ENCODE peak calls at places on chromosomes 13 and 19, in four cellular contexts. L, Q, P and V are unnamed samples.

GRCh38 chr13:76379341-76380105 is 506.7 kb downstream of the KCTD12 start:
- DNase-seq in P (no peak), Q (no peak), L (no peak), V (no peak)

GRCh38 chr19:40763963-40764362 is 11.4 kb upstream of the MIA start:
- DNase-seq in Q (no peak), L (no peak), P (no peak), V (no peak)

GRCh38 chr19:38478273-38478971 is 44.9 kb downstream of the RYR1 start:
- DNase-seq in L (no peak), Q (no peak), P (no peak), V (no peak)

GRCh38 chr19:42589792-42590191 is 4.9 kb downstream of the CEACAM8 start:
- DNase-seq in P (no peak), Q (no peak), L (no peak), V (no peak)

GRCh38 chr13:44050450-44051063 is 170.9 kb downstream of the LACC1 start:
- DNase-seq in L (no peak), P (no peak), Q (no peak), V (no peak)

GRCh38 chr13:98004107-98004506 is 50.6 kb downstream of the IPO5 start:
- DNase-seq in P (no peak), Q (peak; percentile 9), L (no peak), V (no peak)

GRCh38 chr19:6809262-6809661 is 36.8 kb downstream of the VAV1 start:
- DNase-seq in Q (no peak), L (no peak), P (no peak), V (no peak)

GRCh38 chr13:38398810-38399493 is 49.3 kb downstream of the UFM1 start:
- DNase-seq in L (no peak), P (no peak), Q (no peak), V (no peak)

GRCh38 chr19:45079063-45079910 is at the start of gene GEMIN7:
- DNase-seq in Q (peak; percentile 50), L (peak; percentile 55), P (no peak), V (no peak)

GRCh38 chr19:1492474-1493006 is 1.6 kb downstream of the REEP6 start:
- DNase-seq in Q (no peak), P (no peak), L (no peak), V (no peak)

GRCh38 chr19:28126499-28126898 is 1086.5 kb downstream of the UQCRFS1 start:
- DNase-seq in L (no peak), Q (no peak), P (no peak), V (no peak)

DNA sequence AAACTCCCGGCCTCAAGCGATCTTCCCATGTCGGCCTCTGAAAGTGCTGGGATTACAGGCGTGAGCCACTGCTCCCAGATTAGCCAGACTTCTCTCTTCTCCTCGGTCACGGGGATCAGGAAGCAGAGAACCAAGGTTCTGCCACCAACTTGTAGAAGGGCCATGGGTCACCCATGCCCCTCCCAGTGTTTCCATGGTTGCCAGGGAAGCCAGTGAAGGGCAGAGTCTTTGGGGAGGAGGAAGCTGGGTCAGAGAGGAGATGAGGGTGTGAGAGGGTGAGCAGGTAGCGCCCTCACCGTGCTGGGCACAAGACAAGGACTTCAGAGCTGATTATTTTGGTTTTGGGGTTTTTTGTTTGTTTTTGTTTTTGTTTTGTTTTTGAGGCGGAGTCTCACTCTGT is 77.1 kb downstream of the GNG7 start:
- DNase-seq in P (no peak), Q (no peak), L (no peak), V (no peak)
- H3K4me3 ChIP-seq in P (no peak overlapping the region), Q (no peak overlapping the region), L (no peak overlapping the region), V (no peak overlapping the region)

GRCh38 chr13:114119196-114119595 is 13.2 kb downstream of the RASA3 start:
- DNase-seq in Q (no peak), L (no peak), P (no peak), V (peak; percentile 56)
- TF ChIP-seq POLR2AphosphoS5 in Q (no peak), L (peak; percentile 13), P (no peak), V (no peak)

GRCh38 chr13:66508153-66508909 is 721.8 kb downstream of the PCDH9 start:
- DNase-seq in L (no peak), P (no peak), Q (no peak), V (no peak)
- H3K4me3 ChIP-seq in L (no peak overlapping the region), P (no peak overlapping the region), Q (no peak overlapping the region), V (no peak overlapping the region)

DNA sequence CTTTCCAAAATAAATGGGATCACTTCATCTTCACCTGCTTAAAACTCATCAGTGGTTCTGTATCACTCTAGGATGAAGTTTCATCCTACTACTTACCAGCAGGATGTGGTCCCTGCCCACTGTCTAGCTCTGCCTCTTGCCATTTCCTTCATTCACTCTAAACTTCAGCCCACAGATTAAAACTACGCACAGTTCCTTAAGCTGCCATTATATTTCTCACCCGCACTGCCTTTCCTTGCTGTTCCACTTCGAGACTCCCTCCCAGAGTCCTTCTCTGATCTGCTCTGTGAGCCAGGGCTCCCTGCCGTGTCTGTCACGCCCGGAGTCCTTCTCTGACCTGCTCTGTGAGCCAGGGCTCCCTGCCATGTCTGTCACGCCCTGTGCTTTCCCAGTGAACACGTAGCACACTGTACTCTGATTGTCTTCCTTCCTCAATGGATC is 52.0 kb upstream of the NPAS1 start:
- DNase-seq in Q (peak; percentile 75), L (peak; percentile 49), P (no peak), V (no peak)
- TF ChIP-seq POLR2AphosphoS5 in Q (peak; percentile 86), L (no peak), P (no peak), V (no peak)